ENCODE peak calls at places on chromosomes 4 and X, in nine cellular contexts. One of them, this sample, is unnamed.
A peak's percentile ranks its signal among the peaks of the same experiment; 100 is the strongest.

GRCh38 chr4:77453911-77454310 is 151.7 kb upstream of the CXCL13 start:
- DNase-seq in suprapubic skin: no peak
- DNase-seq in K562: no peak
- DNase-seq in spleen: no peak
- DNase-seq in transverse colon: no peak
- DNase-seq in sigmoid colon: no peak
- DNase-seq in GM12878: no peak
- DNase-seq in SK-N-SH: no peak
- DNase-seq in breast epithelium: no peak
- DNase-seq in this sample: no peak

GRCh38 chrX:112672788-112673560 is 6.8 kb downstream of the LHFPL1 start:
- DNase-seq in breast epithelium: no peak
- DNase-seq in suprapubic skin: no peak
- DNase-seq in sigmoid colon: no peak
- DNase-seq in spleen: no peak
- DNase-seq in transverse colon: no peak
- DNase-seq in K562: no peak
- DNase-seq in SK-N-SH: no peak
- DNase-seq in GM12878: no peak
- DNase-seq in this sample: no peak

GRCh38 chr4:190121759-190122158 is 51.8 kb upstream of the DUX4 start:
- DNase-seq in transverse colon: no peak
- DNase-seq in SK-N-SH: no peak
- DNase-seq in GM12878: no peak
- DNase-seq in spleen: peak; percentile 84
- DNase-seq in suprapubic skin: peak; percentile 70
- DNase-seq in K562: no peak
- DNase-seq in breast epithelium: peak; percentile 50
- DNase-seq in sigmoid colon: no peak
- DNase-seq in this sample: peak; percentile 11

GRCh38 chr4:14529653-14530052 is 472.6 kb upstream of the CPEB2 start:
- DNase-seq in GM12878: no peak
- DNase-seq in suprapubic skin: no peak
- DNase-seq in sigmoid colon: no peak
- DNase-seq in K562: no peak
- DNase-seq in spleen: no peak
- DNase-seq in SK-N-SH: no peak
- DNase-seq in breast epithelium: no peak
- DNase-seq in transverse colon: no peak
- DNase-seq in this sample: no peak

GRCh38 chrX:25427873-25428555 is 412.2 kb upstream of the ARX start:
- DNase-seq in K562: peak; percentile 0
- DNase-seq in sigmoid colon: no peak
- DNase-seq in suprapubic skin: no peak
- DNase-seq in breast epithelium: no peak
- DNase-seq in SK-N-SH: no peak
- DNase-seq in spleen: no peak
- DNase-seq in transverse colon: no peak
- DNase-seq in GM12878: no peak
- DNase-seq in this sample: no peak

GRCh38 chrX:138756234-138756633 is 44.7 kb upstream of the FGF13 start:
- DNase-seq in SK-N-SH: no peak
- DNase-seq in GM12878: no peak
- DNase-seq in suprapubic skin: no peak
- DNase-seq in spleen: no peak
- DNase-seq in transverse colon: no peak
- DNase-seq in sigmoid colon: no peak
- DNase-seq in breast epithelium: no peak
- DNase-seq in K562: peak; percentile 8
- DNase-seq in this sample: no peak

GRCh38 chr4:78168029-78168428 is 110.9 kb downstream of the FRAS1 start:
- DNase-seq in GM12878: no peak
- DNase-seq in spleen: no peak
- DNase-seq in sigmoid colon: no peak
- DNase-seq in breast epithelium: no peak
- DNase-seq in suprapubic skin: no peak
- DNase-seq in SK-N-SH: no peak
- DNase-seq in transverse colon: no peak
- DNase-seq in K562: no peak
- DNase-seq in this sample: no peak

GRCh38 chr4:24809376-24809775 is 14.0 kb downstream of the SOD3 start:
- DNase-seq in K562: peak; percentile 18
- DNase-seq in transverse colon: no peak
- DNase-seq in GM12878: no peak
- DNase-seq in SK-N-SH: no peak
- DNase-seq in suprapubic skin: peak; percentile 4
- DNase-seq in sigmoid colon: no peak
- DNase-seq in breast epithelium: no peak
- DNase-seq in spleen: no peak
- DNase-seq in this sample: no peak

GRCh38 chr4:16056681-16057400 is 27.0 kb downstream of the PROM1 start:
- DNase-seq in sigmoid colon: no peak
- DNase-seq in SK-N-SH: peak; percentile 68
- DNase-seq in K562: no peak
- DNase-seq in GM12878: no peak
- DNase-seq in breast epithelium: no peak
- DNase-seq in spleen: no peak
- DNase-seq in suprapubic skin: no peak
- DNase-seq in transverse colon: no peak
- DNase-seq in this sample: no peak

GRCh38 chr4:110287130-110287529 is 88.7 kb upstream of the ELOVL6 start:
- DNase-seq in sigmoid colon: no peak
- DNase-seq in SK-N-SH: no peak
- DNase-seq in GM12878: peak; percentile 83
- DNase-seq in breast epithelium: no peak
- DNase-seq in suprapubic skin: no peak
- DNase-seq in transverse colon: no peak
- DNase-seq in spleen: no peak
- DNase-seq in K562: no peak
- DNase-seq in this sample: no peak

GRCh38 chrX:48025561-48025960 is 18.8 kb downstream of the SPACA5 start:
- DNase-seq in suprapubic skin: no peak
- DNase-seq in spleen: no peak
- DNase-seq in sigmoid colon: no peak
- DNase-seq in GM12878: peak; percentile 28
- DNase-seq in breast epithelium: no peak
- DNase-seq in SK-N-SH: peak; percentile 55
- DNase-seq in K562: peak; percentile 75
- DNase-seq in transverse colon: peak; percentile 36
- DNase-seq in this sample: peak; percentile 43

GRCh38 chr4:4254179-4254578 is 6.2 kb upstream of the TMEM128 start:
- DNase-seq in K562: no peak
- DNase-seq in sigmoid colon: no peak
- DNase-seq in breast epithelium: no peak
- DNase-seq in SK-N-SH: no peak
- DNase-seq in spleen: no peak
- DNase-seq in GM12878: no peak
- DNase-seq in transverse colon: no peak
- DNase-seq in suprapubic skin: no peak
- DNase-seq in this sample: no peak

GRCh38 chr4:155371432-155372043 is 5.2 kb downstream of the MAP9 start:
- DNase-seq in SK-N-SH: peak; percentile 35
- DNase-seq in GM12878: no peak
- DNase-seq in transverse colon: no peak
- DNase-seq in sigmoid colon: no peak
- DNase-seq in spleen: no peak
- DNase-seq in breast epithelium: no peak
- DNase-seq in K562: peak; percentile 6
- DNase-seq in suprapubic skin: no peak
- DNase-seq in this sample: no peak

GRCh38 chr4:54837576-54838140 is 179.9 kb downstream of the KIT start:
- DNase-seq in sigmoid colon: no peak
- DNase-seq in breast epithelium: no peak
- DNase-seq in transverse colon: no peak
- DNase-seq in spleen: no peak
- DNase-seq in GM12878: no peak
- DNase-seq in SK-N-SH: no peak
- DNase-seq in suprapubic skin: no peak
- DNase-seq in K562: no peak
- DNase-seq in this sample: no peak

GRCh38 chrX:56803849-56804681 is 75.0 kb downstream of the NBDY start:
- DNase-seq in suprapubic skin: no peak
- DNase-seq in sigmoid colon: no peak
- DNase-seq in transverse colon: peak; percentile 4
- DNase-seq in breast epithelium: no peak
- DNase-seq in GM12878: no peak
- DNase-seq in K562: no peak
- DNase-seq in SK-N-SH: no peak
- DNase-seq in spleen: peak; percentile 68
- DNase-seq in this sample: no peak

GRCh38 chr4:138275216-138275615 is 33.1 kb upstream of the SLC7A11 start:
- DNase-seq in transverse colon: no peak
- DNase-seq in spleen: no peak
- DNase-seq in suprapubic skin: no peak
- DNase-seq in SK-N-SH: no peak
- DNase-seq in K562: no peak
- DNase-seq in breast epithelium: no peak
- DNase-seq in GM12878: no peak
- DNase-seq in sigmoid colon: no peak
- DNase-seq in this sample: no peak

GRCh38 chr4:104447346-104447745 is 47.3 kb downstream of the CXXC4 start:
- DNase-seq in GM12878: no peak
- DNase-seq in sigmoid colon: no peak
- DNase-seq in K562: no peak
- DNase-seq in spleen: no peak
- DNase-seq in SK-N-SH: no peak
- DNase-seq in suprapubic skin: no peak
- DNase-seq in transverse colon: no peak
- DNase-seq in breast epithelium: no peak
- DNase-seq in this sample: no peak

GRCh38 chrX:124239324-124239723 is 93.1 kb upstream of the TEX13D start:
- DNase-seq in breast epithelium: no peak
- DNase-seq in transverse colon: no peak
- DNase-seq in GM12878: no peak
- DNase-seq in K562: no peak
- DNase-seq in SK-N-SH: no peak
- DNase-seq in sigmoid colon: no peak
- DNase-seq in suprapubic skin: no peak
- DNase-seq in spleen: no peak
- DNase-seq in this sample: no peak

GRCh38 chr4:8241895-8242696 is 27.5 kb upstream of the HTRA3 start:
- DNase-seq in SK-N-SH: peak; percentile 98
- DNase-seq in GM12878: no peak
- DNase-seq in spleen: peak; percentile 96
- DNase-seq in transverse colon: peak; percentile 83
- DNase-seq in breast epithelium: peak; percentile 86
- DNase-seq in sigmoid colon: peak; percentile 96
- DNase-seq in K562: peak; percentile 80
- DNase-seq in suprapubic skin: peak; percentile 93
- DNase-seq in this sample: peak; percentile 85
- TF ChIP-seq POLR2AphosphoS5 in SK-N-SH: no peak
- TF ChIP-seq POLR2AphosphoS5 in GM12878: peak; percentile 30
- TF ChIP-seq POLR2AphosphoS5 in spleen: peak; percentile 78
- TF ChIP-seq POLR2AphosphoS5 in transverse colon: no peak
- TF ChIP-seq POLR2AphosphoS5 in breast epithelium: peak; percentile 71
- TF ChIP-seq POLR2AphosphoS5 in sigmoid colon: no peak
- TF ChIP-seq POLR2AphosphoS5 in K562: no peak
- TF ChIP-seq POLR2AphosphoS5 in suprapubic skin: no peak
- TF ChIP-seq POLR2AphosphoS5 in this sample: no peak

DNA sequence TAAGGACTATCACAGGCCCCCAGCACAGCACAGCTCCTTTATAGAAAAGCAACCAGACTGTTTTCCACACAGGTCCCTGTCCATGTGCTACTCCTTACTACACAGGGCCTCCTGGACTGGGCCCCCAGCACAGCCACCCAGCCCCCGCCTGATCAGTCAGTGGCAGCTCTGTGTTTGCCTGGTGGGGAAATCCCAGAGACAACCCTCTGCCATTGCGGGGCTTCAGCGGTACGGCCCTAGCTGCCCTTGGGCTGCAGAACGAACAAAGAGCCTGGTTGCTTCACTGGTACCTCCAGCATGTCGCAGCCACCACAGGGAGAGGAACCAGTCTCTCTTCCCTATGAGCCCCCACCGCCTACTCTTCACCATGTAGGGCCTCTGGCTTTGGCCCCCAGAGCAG is 30.7 kb downstream of the CBR4 start:
- DNase-seq in breast epithelium: no peak
- DNase-seq in sigmoid colon: no peak
- DNase-seq in transverse colon: no peak
- DNase-seq in GM12878: no peak
- DNase-seq in suprapubic skin: no peak
- DNase-seq in SK-N-SH: no peak
- DNase-seq in K562: no peak
- DNase-seq in spleen: no peak
- DNase-seq in this sample: no peak
- H3K9me3 ChIP-seq in breast epithelium: no peaks in the 10 kb centered on the region
- H3K9me3 ChIP-seq in sigmoid colon: peaks cover 19% of the 10 kb centered on the region
- H3K9me3 ChIP-seq in transverse colon: peaks cover 5% of the 10 kb centered on the region
- H3K9me3 ChIP-seq in GM12878: peaks cover 10% of the 10 kb centered on the region
- H3K9me3 ChIP-seq in suprapubic skin: peaks cover 14% of the 10 kb centered on the region
- H3K9me3 ChIP-seq in SK-N-SH: peaks cover 17% of the 10 kb centered on the region
- H3K9me3 ChIP-seq in K562: peaks cover 5% of the 10 kb centered on the region
- H3K9me3 ChIP-seq in spleen: peaks cover 4% of the 10 kb centered on the region
- H3K9me3 ChIP-seq in this sample: peaks cover 47% of the 10 kb centered on the region

DNA sequence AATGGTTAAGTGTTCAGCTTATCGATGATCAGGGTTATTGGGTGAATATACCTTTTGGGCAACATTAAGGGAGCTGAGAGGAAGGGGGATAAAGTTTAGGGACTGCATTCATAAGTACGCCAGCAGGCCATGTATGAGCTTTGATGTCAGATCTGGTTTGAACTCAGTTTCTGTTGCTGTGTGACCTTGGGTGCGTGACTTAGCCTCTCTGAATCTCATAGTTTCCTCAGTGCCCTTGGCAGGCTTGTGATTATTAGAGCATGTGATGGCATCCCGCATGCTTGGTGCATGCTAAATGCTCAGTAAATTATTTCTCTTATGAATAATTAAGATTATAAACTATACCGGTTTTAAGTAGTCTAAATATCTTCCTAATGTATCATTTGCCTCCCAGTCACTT is 3.7 kb downstream of the TBC1D14 start:
- DNase-seq in SK-N-SH: no peak
- DNase-seq in sigmoid colon: peak; percentile 14
- DNase-seq in breast epithelium: no peak
- DNase-seq in K562: no peak
- DNase-seq in transverse colon: no peak
- DNase-seq in GM12878: no peak
- DNase-seq in spleen: no peak
- DNase-seq in suprapubic skin: no peak
- DNase-seq in this sample: no peak
- H3K4me1 ChIP-seq in SK-N-SH: peaks cover 45% of the 10 kb centered on the region
- H3K4me1 ChIP-seq in sigmoid colon: peaks cover 44% of the 10 kb centered on the region
- H3K4me1 ChIP-seq in breast epithelium: peaks cover 22% of the 10 kb centered on the region
- H3K4me1 ChIP-seq in K562: peaks cover 83% of the 10 kb centered on the region
- H3K4me1 ChIP-seq in transverse colon: peaks cover 57% of the 10 kb centered on the region
- H3K4me1 ChIP-seq in GM12878: peaks cover 33% of the 10 kb centered on the region
- H3K4me1 ChIP-seq in spleen: peaks cover 68% of the 10 kb centered on the region
- H3K4me1 ChIP-seq in suprapubic skin: peaks cover 50% of the 10 kb centered on the region
- H3K4me1 ChIP-seq in this sample: peaks cover 88% of the 10 kb centered on the region

GRCh38 chr4:58507079-58507478 is 1396.9 kb upstream of the IGFBP7 start:
- DNase-seq in suprapubic skin: no peak
- DNase-seq in transverse colon: no peak
- DNase-seq in K562: no peak
- DNase-seq in breast epithelium: no peak
- DNase-seq in sigmoid colon: no peak
- DNase-seq in SK-N-SH: no peak
- DNase-seq in GM12878: no peak
- DNase-seq in spleen: no peak
- DNase-seq in this sample: no peak
- TF ChIP-seq POLR2AphosphoS5 in suprapubic skin: no peak
- TF ChIP-seq POLR2AphosphoS5 in transverse colon: no peak
- TF ChIP-seq POLR2AphosphoS5 in K562: no peak
- TF ChIP-seq POLR2AphosphoS5 in breast epithelium: no peak
- TF ChIP-seq POLR2AphosphoS5 in sigmoid colon: no peak
- TF ChIP-seq POLR2AphosphoS5 in SK-N-SH: no peak
- TF ChIP-seq POLR2AphosphoS5 in GM12878: no peak
- TF ChIP-seq POLR2AphosphoS5 in spleen: no peak
- TF ChIP-seq POLR2AphosphoS5 in this sample: no peak

This sample was measured in stomach.